ENCODE peak calls at places on chromosomes 2 and 18, in four cellular contexts. One of them, this sample, is unnamed.

GRCh38 chr2:200809506-200810251 is 2.0 kb upstream of the BZW1 start:
- DNase-seq in HCT116: no peak
- DNase-seq in transverse colon: no peak
- DNase-seq in SK-N-SH: no peak
- DNase-seq in this sample: no peak

GRCh38 chr2:134359367-134360081 is 105.7 kb downstream of the MGAT5 start:
- DNase-seq in HCT116: peak; percentile 13
- DNase-seq in transverse colon: peak; percentile 50
- DNase-seq in SK-N-SH: peak; percentile 23
- DNase-seq in this sample: no peak

GRCh38 chr18:41753826-41754225 is 201.2 kb upstream of the PIK3C3 start:
- DNase-seq in HCT116: no peak
- DNase-seq in transverse colon: no peak
- DNase-seq in SK-N-SH: no peak
- DNase-seq in this sample: no peak

GRCh38 chr2:127175406-127175805 is 44.7 kb downstream of the CYP27C1 start:
- DNase-seq in HCT116: no peak
- DNase-seq in transverse colon: peak; percentile 37
- DNase-seq in SK-N-SH: no peak
- DNase-seq in this sample: no peak

GRCh38 chr2:148273158-148273691 is 252.3 kb downstream of the MBD5 start:
- DNase-seq in HCT116: no peak
- DNase-seq in transverse colon: no peak
- DNase-seq in SK-N-SH: no peak
- DNase-seq in this sample: no peak

GRCh38 chr2:207819021-207819687 is 49.4 kb upstream of the FZD5 start:
- DNase-seq in HCT116: no peak
- DNase-seq in transverse colon: no peak
- DNase-seq in SK-N-SH: no peak
- DNase-seq in this sample: no peak

GRCh38 chr18:63148449-63149199 is 170.9 kb downstream of the BCL2 start:
- DNase-seq in HCT116: no peak
- DNase-seq in transverse colon: no peak
- DNase-seq in SK-N-SH: no peak
- DNase-seq in this sample: no peak

GRCh38 chr2:29106980-29107388 is 8.2 kb upstream of the CLIP4 start:
- DNase-seq in HCT116: peak; percentile 75
- DNase-seq in transverse colon: no peak
- DNase-seq in SK-N-SH: no peak
- DNase-seq in this sample: no peak

GRCh38 chr2:127196549-127196948 is 23.6 kb downstream of the CYP27C1 start:
- DNase-seq in HCT116: no peak
- DNase-seq in transverse colon: no peak
- DNase-seq in SK-N-SH: no peak
- DNase-seq in this sample: no peak

GRCh38 chr2:183995632-183996031 is 602.7 kb upstream of the ZNF804A start:
- DNase-seq in HCT116: no peak
- DNase-seq in transverse colon: no peak
- DNase-seq in SK-N-SH: no peak
- DNase-seq in this sample: no peak

GRCh38 chr2:50066858-50067257 is 912.5 kb upstream of the FSHR start:
- DNase-seq in HCT116: no peak
- DNase-seq in transverse colon: no peak
- DNase-seq in SK-N-SH: no peak
- DNase-seq in this sample: no peak

GRCh38 chr2:119838179-119838578 is 78.5 kb downstream of the PTPN4 start:
- DNase-seq in HCT116: no peak
- DNase-seq in transverse colon: peak; percentile 43
- DNase-seq in SK-N-SH: no peak
- DNase-seq in this sample: no peak

DNA sequence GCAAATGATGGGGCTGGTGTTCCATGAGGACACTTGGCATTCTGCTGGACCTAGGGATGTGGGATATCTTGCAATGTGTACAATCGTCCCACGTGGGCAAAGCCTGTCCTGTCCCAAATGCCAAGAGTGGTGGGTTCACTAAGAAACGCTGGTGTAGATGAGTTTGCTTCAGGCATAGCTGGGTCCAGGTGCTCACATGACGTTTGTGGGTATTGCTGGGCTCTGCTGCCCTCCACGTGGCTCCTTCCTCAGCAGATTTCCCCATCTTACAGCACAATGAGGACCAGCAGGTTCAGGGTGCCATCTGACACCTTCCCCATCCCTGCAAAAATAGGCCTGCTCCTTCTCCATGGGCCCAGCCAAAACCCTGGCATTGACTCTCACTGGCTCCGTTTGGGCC is 105.9 kb downstream of the SEPTIN10 start:
- DNase-seq in HCT116: no peak
- DNase-seq in transverse colon: no peak
- DNase-seq in SK-N-SH: no peak
- DNase-seq in this sample: no peak
- TF ChIP-seq POLR2AphosphoS5 in HCT116: no peak
- TF ChIP-seq POLR2AphosphoS5 in transverse colon: no peak
- TF ChIP-seq POLR2AphosphoS5 in SK-N-SH: no peak
- TF ChIP-seq POLR2AphosphoS5 in this sample: no peak

GRCh38 chr2:69300650-69301049 is 86.4 kb downstream of the GFPT1 start:
- DNase-seq in HCT116: no peak
- DNase-seq in transverse colon: no peak
- DNase-seq in SK-N-SH: no peak
- DNase-seq in this sample: no peak
- H3K4me1 ChIP-seq in HCT116: peaks cover 5% of the 10 kb centered on the region
- H3K4me1 ChIP-seq in transverse colon: peaks cover under 1% of the 10 kb centered on the region
- H3K4me1 ChIP-seq in SK-N-SH: peaks cover 11% of the 10 kb centered on the region
- H3K4me1 ChIP-seq in this sample: peaks cover 10% of the 10 kb centered on the region

DNA sequence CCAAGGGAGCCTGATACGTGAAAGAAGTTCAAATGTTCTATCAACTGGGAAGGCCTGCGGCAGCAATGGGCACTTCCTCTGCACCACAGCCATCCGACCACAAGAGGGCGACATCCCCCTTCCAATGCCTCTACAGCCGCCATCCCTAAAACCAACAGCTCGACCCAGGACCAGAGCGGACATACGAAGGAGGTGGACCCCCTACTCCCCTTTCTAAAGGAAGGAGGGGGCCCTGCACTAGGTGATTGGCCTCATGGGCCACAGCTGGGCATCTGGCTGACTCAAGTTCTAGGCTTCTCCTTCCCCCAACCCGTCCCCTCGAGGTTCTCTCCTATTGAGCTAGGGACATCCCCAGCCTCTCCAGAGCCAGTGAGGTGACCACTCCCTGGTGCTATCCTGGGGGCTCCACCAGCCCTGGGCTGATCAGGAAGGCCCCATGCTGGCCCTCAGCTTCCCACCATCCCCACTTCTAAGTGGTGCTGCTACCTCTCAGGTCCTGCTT is 217.2 kb downstream of the TNS1 start:
- DNase-seq in HCT116: peak; percentile 49
- DNase-seq in transverse colon: peak; percentile 80
- DNase-seq in SK-N-SH: peak; percentile 90
- DNase-seq in this sample: peak; percentile 95
- TF ChIP-seq POLR2AphosphoS5 in HCT116: no peak
- TF ChIP-seq POLR2AphosphoS5 in transverse colon: no peak
- TF ChIP-seq POLR2AphosphoS5 in SK-N-SH: no peak
- TF ChIP-seq POLR2AphosphoS5 in this sample: no peak

DNA sequence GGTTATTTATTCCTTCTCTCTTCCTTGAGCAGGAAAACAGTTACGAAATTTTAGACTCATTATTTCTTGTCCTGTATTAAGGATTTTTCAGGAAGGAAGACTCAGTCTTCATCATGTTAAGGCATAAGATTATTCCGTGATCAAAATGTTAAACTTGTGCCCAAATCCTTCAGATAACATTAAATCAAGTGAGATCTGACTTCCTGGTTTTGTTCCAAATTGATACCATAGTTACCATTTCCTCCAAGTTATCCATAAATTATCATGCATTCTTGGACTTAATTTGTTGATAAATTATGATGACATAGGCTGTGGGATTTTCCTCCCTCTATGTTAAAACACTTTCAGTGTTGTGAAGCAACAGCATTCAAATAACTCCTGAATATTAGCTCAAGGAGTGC is 31.9 kb downstream of the EFEMP1 start:
- DNase-seq in HCT116: no peak
- DNase-seq in transverse colon: no peak
- DNase-seq in SK-N-SH: no peak
- DNase-seq in this sample: no peak
- H3K4me1 ChIP-seq in HCT116: no peaks in the 10 kb centered on the region
- H3K4me1 ChIP-seq in transverse colon: no peaks in the 10 kb centered on the region
- H3K4me1 ChIP-seq in SK-N-SH: no peaks in the 10 kb centered on the region
- H3K4me1 ChIP-seq in this sample: peaks cover 17% of the 10 kb centered on the region

GRCh38 chr2:88452980-88453582 is 588 bp upstream of the FOXI3 start:
- DNase-seq in HCT116: no peak
- DNase-seq in transverse colon: no peak
- DNase-seq in SK-N-SH: no peak
- DNase-seq in this sample: no peak
- TF ChIP-seq POLR2AphosphoS5 in HCT116: no peak
- TF ChIP-seq POLR2AphosphoS5 in transverse colon: peak; percentile 27
- TF ChIP-seq POLR2AphosphoS5 in SK-N-SH: peak; percentile 42
- TF ChIP-seq POLR2AphosphoS5 in this sample: no peak

DNA sequence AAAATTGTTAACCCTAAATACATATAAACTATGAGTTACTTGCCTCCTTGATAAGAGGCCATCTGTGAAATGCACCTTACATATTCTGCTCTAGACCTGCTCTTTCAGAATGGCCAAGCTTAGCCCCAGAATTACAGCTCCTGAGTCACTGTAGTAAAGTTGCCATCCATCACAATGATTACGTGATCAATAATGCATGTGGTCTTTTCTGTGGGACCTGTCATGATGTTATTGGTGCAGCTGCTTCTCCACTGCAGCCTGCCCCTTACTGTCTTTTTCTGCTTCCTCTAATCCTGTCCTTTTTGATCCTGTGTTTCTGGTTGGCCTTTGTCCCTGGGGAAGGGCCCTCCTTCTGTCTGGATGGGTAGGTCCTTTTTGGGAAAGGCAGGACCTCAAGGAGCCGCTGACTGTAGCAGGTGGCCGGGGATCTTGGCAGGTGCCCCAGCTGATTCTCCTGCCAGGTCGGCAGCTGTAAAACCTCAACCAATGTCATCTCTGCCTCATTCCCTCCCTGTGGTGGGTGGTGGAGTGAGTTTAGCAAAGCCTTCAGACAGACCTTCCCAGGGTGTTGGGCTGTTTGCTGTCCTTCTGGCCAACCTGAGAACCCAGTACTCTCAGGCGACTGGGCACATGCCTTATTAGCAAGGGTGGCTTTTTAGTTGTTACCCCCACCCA is 126.2 kb upstream of the EML6 start:
- DNase-seq in HCT116: no peak
- DNase-seq in transverse colon: peak; percentile 68
- DNase-seq in SK-N-SH: no peak
- DNase-seq in this sample: no peak
- H3K4me1 ChIP-seq in HCT116: no peaks in the 10 kb centered on the region
- H3K4me1 ChIP-seq in transverse colon: peaks cover 73% of the 10 kb centered on the region
- H3K4me1 ChIP-seq in SK-N-SH: peaks cover 17% of the 10 kb centered on the region
- H3K4me1 ChIP-seq in this sample: peaks cover 84% of the 10 kb centered on the region

This sample was measured in vagina.